ENCODE peak calls at places on chromosomes 2 and 18, in four cellular contexts. Y is HepG2, M is neuronal stem cell, P is MM.1S. Z is an unnamed sample.

GRCh38 chr2:167052825-167053224 is 164.5 kb downstream of the XIRP2 start:
- DNase-seq in Y (no peak), M (no peak), P (no peak), Z (no peak)

GRCh38 chr2:192307530-192307929 is 112.8 kb upstream of the TMEFF2 start:
- DNase-seq in Y (no peak), M (no peak), P (no peak), Z (no peak)

GRCh38 chr2:142603761-142604160 is 273.7 kb upstream of the KYNU start:
- DNase-seq in Y (no peak), M (no peak), P (no peak), Z (no peak)

GRCh38 chr2:172426635-172427255 is 641 bp upstream of the ITGA6 start:
- DNase-seq in Y (no peak), M (no peak), P (no peak), Z (no peak)

GRCh38 chr2:191983186-191983585 is 136.3 kb upstream of the CAVIN2 start:
- DNase-seq in Y (no peak), M (no peak), P (no peak), Z (no peak)

GRCh38 chr18:22609642-22610041 is 191.9 kb upstream of the CTAGE1 start:
- DNase-seq in Y (peak; percentile 16), M (no peak), P (no peak), Z (no peak)

GRCh38 chr18:46722051-46722450 is 34.8 kb downstream of the ST8SIA5 start:
- DNase-seq in Y (no peak), M (no peak), P (no peak), Z (no peak)

GRCh38 chr2:189783451-189783926 is 650 bp downstream of the ORMDL1 start:
- DNase-seq in Y (peak; percentile 44), M (no peak), P (peak; percentile 28), Z (peak; percentile 20)

GRCh38 chr2:8121826-8122505 is 559.9 kb upstream of the ID2 start:
- DNase-seq in Y (no peak), M (no peak), P (no peak), Z (no peak)

GRCh38 chr18:36321636-36322407 is 24.3 kb downstream of the FHOD3 start:
- DNase-seq in Y (no peak), M (no peak), P (no peak), Z (no peak)

GRCh38 chr2:149908731-149909690 is 321.4 kb upstream of the MMADHC start:
- DNase-seq in Y (no peak), M (no peak), P (no peak), Z (no peak)

DNA sequence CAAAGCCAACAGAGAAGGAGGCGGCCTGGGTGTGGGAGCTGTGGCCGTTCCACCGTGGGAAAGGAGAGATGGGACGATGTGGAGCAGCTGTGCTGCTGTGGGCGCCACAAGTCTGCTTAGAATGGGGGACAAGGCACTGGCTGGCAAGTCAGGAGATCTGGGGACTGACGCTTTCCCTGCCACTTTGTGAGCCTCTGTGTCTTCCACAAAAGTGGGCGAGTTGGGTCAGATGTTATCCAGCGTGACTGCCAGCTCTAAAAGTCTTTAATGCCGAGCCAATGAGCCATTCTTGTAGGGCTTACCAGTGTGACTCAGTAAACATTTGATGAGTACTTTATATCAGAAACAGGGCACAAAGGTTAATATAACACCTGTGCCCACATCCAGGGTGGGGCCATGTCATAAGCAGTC is 113.6 kb upstream of the MGAT5 start:
- DNase-seq in Y (no peak), M (no peak), P (no peak), Z (no peak)
- H3K4me3 ChIP-seq in Y (no peak overlapping the region), M (no peak overlapping the region), P (no peak overlapping the region), Z (no peak overlapping the region)

GRCh38 chr2:20665261-20666113 is 1.5 kb upstream of the GDF7 start:
- DNase-seq in Y (no peak), M (no peak), P (no peak), Z (no peak)
- H3K9ac ChIP-seq in Y (peak overlapping the region; percentile 35), M (peak overlapping the region; percentile 44), P (no peak overlapping the region), Z (no peak overlapping the region)

GRCh38 chr2:152031747-152032146 is 67.1 kb downstream of the CACNB4 start:
- DNase-seq in Y (no peak), M (no peak), P (no peak), Z (no peak)

GRCh38 chr2:152028182-152028862 is 70.5 kb downstream of the CACNB4 start:
- DNase-seq in Y (no peak), M (no peak), P (no peak), Z (no peak)

DNA sequence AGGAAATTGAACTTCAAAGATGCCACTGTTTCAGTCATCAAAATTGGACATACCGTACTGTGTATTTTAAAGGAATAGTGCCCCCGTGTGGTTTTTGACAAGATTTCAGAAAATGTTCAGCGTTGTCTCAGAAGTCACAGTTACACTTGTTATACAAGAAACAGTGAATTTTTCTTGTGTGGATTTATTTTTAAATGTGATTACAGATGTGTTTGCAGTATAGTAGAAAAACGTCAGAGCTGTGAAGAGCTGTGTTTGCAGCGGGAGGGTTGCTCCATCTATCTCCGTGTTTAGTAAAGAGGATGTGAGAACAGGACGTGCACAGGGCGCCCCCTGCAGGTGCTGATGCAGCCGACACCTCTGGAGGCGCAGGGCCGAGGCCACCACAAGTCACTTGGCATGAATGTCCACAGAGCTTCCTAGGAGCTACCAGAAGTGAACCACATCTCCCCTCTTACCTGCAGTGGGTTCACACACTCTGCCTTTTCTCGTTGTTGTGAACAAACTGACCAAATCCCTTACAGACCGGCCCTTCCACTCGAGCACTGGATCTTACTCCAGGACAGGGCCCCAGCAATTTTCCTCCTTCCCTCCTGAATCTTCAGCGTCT is 73.1 kb downstream of the CACNB4 start:
- DNase-seq in Y (peak; percentile 76), M (peak; percentile 78), P (peak; percentile 79), Z (peak; percentile 63)
- H3K4me3 ChIP-seq in Y (no peak overlapping the region), M (no peak overlapping the region), P (peak overlapping the region; percentile 50), Z (no peak overlapping the region)

DNA sequence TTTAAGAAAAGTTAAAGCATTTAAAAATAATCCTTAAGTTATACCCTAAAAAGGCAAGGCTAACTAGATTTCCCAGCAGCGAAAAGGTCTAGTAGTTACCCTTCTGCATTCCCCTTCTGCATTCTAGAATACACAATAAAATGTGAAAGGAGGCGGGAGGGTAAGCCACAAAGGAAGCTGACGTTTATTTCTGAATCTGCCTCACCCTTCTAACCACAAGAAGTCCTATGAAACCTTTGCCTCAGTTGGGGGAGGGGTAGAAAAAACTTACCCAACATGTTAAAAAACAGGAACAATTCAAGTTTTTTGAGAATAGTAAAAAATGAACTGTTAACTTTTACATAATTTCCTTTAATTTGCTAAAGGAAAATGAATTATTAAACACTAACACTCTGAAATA is 11.3 kb downstream of the STK17B start:
- DNase-seq in Y (no peak), M (no peak), P (peak; percentile 95), Z (peak; percentile 86)
- H3K9ac ChIP-seq in Y (no peak overlapping the region), M (no peak overlapping the region), P (peak overlapping the region; percentile 58), Z (no peak overlapping the region)